ENCODE peak calls at places on chromosomes 1 and 21, in eight cellular contexts. One of them, this sample, is unnamed.

GRCh38 chr1:225812488-225813249 is 2.7 kb downstream of the EPHX1 start:
- DNase-seq in GM23338: no peak
- DNase-seq in fibroblast of lung: no peak
- DNase-seq in H9: no peak
- DNase-seq in right atrium auricular region: peak; percentile 57
- DNase-seq in neural progenitor cell: no peak
- DNase-seq in psoas muscle: no peak
- DNase-seq in tibial artery: no peak
- DNase-seq in this sample: no peak

GRCh38 chr1:93979718-93980319 is 70.6 kb upstream of the GCLM start:
- DNase-seq in tibial artery: no peak
- DNase-seq in psoas muscle: no peak
- DNase-seq in fibroblast of lung: peak; percentile 91
- DNase-seq in H9: no peak
- DNase-seq in right atrium auricular region: no peak
- DNase-seq in neural progenitor cell: no peak
- DNase-seq in GM23338: no peak
- DNase-seq in this sample: no peak

GRCh38 chr1:43550598-43551246 is 20.0 kb downstream of the PTPRF start:
- DNase-seq in psoas muscle: no peak
- DNase-seq in GM23338: peak; percentile 27
- DNase-seq in tibial artery: no peak
- DNase-seq in neural progenitor cell: no peak
- DNase-seq in H9: no peak
- DNase-seq in right atrium auricular region: no peak
- DNase-seq in fibroblast of lung: no peak
- DNase-seq in this sample: no peak

GRCh38 chr1:221736714-221737113 is 5.2 kb downstream of the DUSP10 start:
- DNase-seq in GM23338: no peak
- DNase-seq in H9: no peak
- DNase-seq in psoas muscle: peak; percentile 54
- DNase-seq in fibroblast of lung: no peak
- DNase-seq in right atrium auricular region: no peak
- DNase-seq in tibial artery: no peak
- DNase-seq in neural progenitor cell: no peak
- DNase-seq in this sample: no peak

GRCh38 chr1:228240411-228241240 is 32.8 kb downstream of the OBSCN start:
- DNase-seq in neural progenitor cell: no peak
- DNase-seq in GM23338: no peak
- DNase-seq in tibial artery: no peak
- DNase-seq in fibroblast of lung: no peak
- DNase-seq in psoas muscle: no peak
- DNase-seq in right atrium auricular region: no peak
- DNase-seq in H9: no peak
- DNase-seq in this sample: no peak

GRCh38 chr1:199616947-199617346 is 410.6 kb upstream of the NR5A2 start:
- DNase-seq in H9: no peak
- DNase-seq in neural progenitor cell: no peak
- DNase-seq in GM23338: no peak
- DNase-seq in tibial artery: no peak
- DNase-seq in fibroblast of lung: peak; percentile 6
- DNase-seq in right atrium auricular region: no peak
- DNase-seq in psoas muscle: no peak
- DNase-seq in this sample: no peak

GRCh38 chr1:93798301-93798700 is 80.7 kb downstream of the DNTTIP2 start:
- DNase-seq in tibial artery: no peak
- DNase-seq in right atrium auricular region: no peak
- DNase-seq in GM23338: no peak
- DNase-seq in neural progenitor cell: no peak
- DNase-seq in psoas muscle: no peak
- DNase-seq in fibroblast of lung: peak; percentile 93
- DNase-seq in H9: no peak
- DNase-seq in this sample: no peak

GRCh38 chr1:54604051-54604450 is 19.3 kb downstream of the FAM151A start:
- DNase-seq in psoas muscle: no peak
- DNase-seq in neural progenitor cell: no peak
- DNase-seq in GM23338: no peak
- DNase-seq in tibial artery: no peak
- DNase-seq in fibroblast of lung: no peak
- DNase-seq in H9: no peak
- DNase-seq in right atrium auricular region: no peak
- DNase-seq in this sample: no peak

GRCh38 chr1:180905927-180906326 is 6.8 kb upstream of the KIAA1614 start:
- DNase-seq in tibial artery: no peak
- DNase-seq in H9: no peak
- DNase-seq in neural progenitor cell: no peak
- DNase-seq in GM23338: no peak
- DNase-seq in right atrium auricular region: peak; percentile 7
- DNase-seq in fibroblast of lung: no peak
- DNase-seq in psoas muscle: no peak
- DNase-seq in this sample: no peak

GRCh38 chr1:118097622-118098348 is 87.2 kb downstream of the SPAG17 start:
- DNase-seq in psoas muscle: no peak
- DNase-seq in GM23338: no peak
- DNase-seq in right atrium auricular region: no peak
- DNase-seq in fibroblast of lung: peak; percentile 62
- DNase-seq in tibial artery: no peak
- DNase-seq in neural progenitor cell: no peak
- DNase-seq in H9: no peak
- DNase-seq in this sample: no peak

GRCh38 chr1:53501065-53502005 is 42.1 kb downstream of the DMRTB1 start:
- DNase-seq in psoas muscle: no peak
- DNase-seq in neural progenitor cell: no peak
- DNase-seq in GM23338: peak; percentile 40
- DNase-seq in H9: peak; percentile 53
- DNase-seq in right atrium auricular region: no peak
- DNase-seq in tibial artery: no peak
- DNase-seq in fibroblast of lung: no peak
- DNase-seq in this sample: no peak

GRCh38 chr1:165871311-165872067 is 44.1 kb downstream of the UCK2 start:
- DNase-seq in fibroblast of lung: peak; percentile 73
- DNase-seq in right atrium auricular region: no peak
- DNase-seq in GM23338: peak; percentile 75
- DNase-seq in psoas muscle: peak; percentile 29
- DNase-seq in H9: peak; percentile 72
- DNase-seq in tibial artery: no peak
- DNase-seq in neural progenitor cell: peak; percentile 16
- DNase-seq in this sample: no peak

GRCh38 chr1:214058071-214058470 is 70.3 kb downstream of the PROX1 start:
- DNase-seq in neural progenitor cell: no peak
- DNase-seq in H9: no peak
- DNase-seq in tibial artery: no peak
- DNase-seq in GM23338: no peak
- DNase-seq in psoas muscle: no peak
- DNase-seq in right atrium auricular region: no peak
- DNase-seq in fibroblast of lung: no peak
- DNase-seq in this sample: no peak

GRCh38 chr21:42829417-42829816 is 49.9 kb downstream of the WDR4 start:
- DNase-seq in neural progenitor cell: no peak
- DNase-seq in fibroblast of lung: no peak
- DNase-seq in GM23338: no peak
- DNase-seq in H9: no peak
- DNase-seq in tibial artery: no peak
- DNase-seq in psoas muscle: no peak
- DNase-seq in right atrium auricular region: no peak
- DNase-seq in this sample: peak; percentile 37

GRCh38 chr1:31400393-31400792 is 12.6 kb upstream of the SERINC2 start:
- DNase-seq in neural progenitor cell: no peak
- DNase-seq in GM23338: no peak
- DNase-seq in H9: no peak
- DNase-seq in right atrium auricular region: no peak
- DNase-seq in tibial artery: no peak
- DNase-seq in psoas muscle: no peak
- DNase-seq in fibroblast of lung: peak; percentile 45
- DNase-seq in this sample: no peak

GRCh38 chr1:67676946-67677345 is 8.1 kb upstream of the GADD45A start:
- DNase-seq in psoas muscle: no peak
- DNase-seq in H9: no peak
- DNase-seq in GM23338: no peak
- DNase-seq in right atrium auricular region: no peak
- DNase-seq in neural progenitor cell: no peak
- DNase-seq in tibial artery: no peak
- DNase-seq in fibroblast of lung: no peak
- DNase-seq in this sample: no peak

GRCh38 chr1:28926629-28927441 is 12.5 kb downstream of the EPB41 start:
- DNase-seq in psoas muscle: no peak
- DNase-seq in fibroblast of lung: no peak
- DNase-seq in neural progenitor cell: peak; percentile 23
- DNase-seq in H9: no peak
- DNase-seq in tibial artery: no peak
- DNase-seq in GM23338: peak; percentile 16
- DNase-seq in right atrium auricular region: no peak
- DNase-seq in this sample: no peak

DNA sequence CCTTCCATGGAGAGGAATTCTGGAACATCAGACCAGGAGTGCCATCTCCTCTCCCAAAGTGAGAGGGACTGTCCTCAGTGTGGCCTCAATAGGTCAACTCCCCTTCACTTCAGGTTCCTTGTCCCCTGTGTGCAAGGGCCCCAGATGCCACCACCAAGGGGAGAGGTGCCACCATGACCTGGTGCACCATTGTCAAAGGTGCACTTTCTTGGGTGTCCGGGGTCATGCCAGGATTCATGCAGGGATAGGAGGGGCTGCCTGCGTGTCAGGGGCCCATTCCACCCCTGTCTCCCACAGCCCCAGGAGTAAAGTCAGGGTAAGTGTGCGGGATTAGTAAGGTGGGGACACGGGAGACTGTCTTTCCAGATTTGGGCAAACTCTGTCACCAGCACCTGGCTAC is 21.4 kb upstream of the EPHA2 start:
- DNase-seq in right atrium auricular region: no peak
- DNase-seq in tibial artery: no peak
- DNase-seq in psoas muscle: no peak
- DNase-seq in H9: no peak
- DNase-seq in neural progenitor cell: no peak
- DNase-seq in GM23338: no peak
- DNase-seq in fibroblast of lung: no peak
- DNase-seq in this sample: no peak
- H3K4me1 ChIP-seq in right atrium auricular region: peaks cover 61% of the 10 kb centered on the region
- H3K4me1 ChIP-seq in tibial artery: peaks cover 13% of the 10 kb centered on the region
- H3K4me1 ChIP-seq in psoas muscle: peaks cover 11% of the 10 kb centered on the region
- H3K4me1 ChIP-seq in H9: no peaks in the 10 kb centered on the region
- H3K4me1 ChIP-seq in neural progenitor cell: peaks cover 44% of the 10 kb centered on the region
- H3K4me1 ChIP-seq in GM23338: peaks cover 8% of the 10 kb centered on the region
- H3K4me1 ChIP-seq in fibroblast of lung: peaks cover 62% of the 10 kb centered on the region
- H3K4me1 ChIP-seq in this sample: peaks cover 75% of the 10 kb centered on the region

DNA sequence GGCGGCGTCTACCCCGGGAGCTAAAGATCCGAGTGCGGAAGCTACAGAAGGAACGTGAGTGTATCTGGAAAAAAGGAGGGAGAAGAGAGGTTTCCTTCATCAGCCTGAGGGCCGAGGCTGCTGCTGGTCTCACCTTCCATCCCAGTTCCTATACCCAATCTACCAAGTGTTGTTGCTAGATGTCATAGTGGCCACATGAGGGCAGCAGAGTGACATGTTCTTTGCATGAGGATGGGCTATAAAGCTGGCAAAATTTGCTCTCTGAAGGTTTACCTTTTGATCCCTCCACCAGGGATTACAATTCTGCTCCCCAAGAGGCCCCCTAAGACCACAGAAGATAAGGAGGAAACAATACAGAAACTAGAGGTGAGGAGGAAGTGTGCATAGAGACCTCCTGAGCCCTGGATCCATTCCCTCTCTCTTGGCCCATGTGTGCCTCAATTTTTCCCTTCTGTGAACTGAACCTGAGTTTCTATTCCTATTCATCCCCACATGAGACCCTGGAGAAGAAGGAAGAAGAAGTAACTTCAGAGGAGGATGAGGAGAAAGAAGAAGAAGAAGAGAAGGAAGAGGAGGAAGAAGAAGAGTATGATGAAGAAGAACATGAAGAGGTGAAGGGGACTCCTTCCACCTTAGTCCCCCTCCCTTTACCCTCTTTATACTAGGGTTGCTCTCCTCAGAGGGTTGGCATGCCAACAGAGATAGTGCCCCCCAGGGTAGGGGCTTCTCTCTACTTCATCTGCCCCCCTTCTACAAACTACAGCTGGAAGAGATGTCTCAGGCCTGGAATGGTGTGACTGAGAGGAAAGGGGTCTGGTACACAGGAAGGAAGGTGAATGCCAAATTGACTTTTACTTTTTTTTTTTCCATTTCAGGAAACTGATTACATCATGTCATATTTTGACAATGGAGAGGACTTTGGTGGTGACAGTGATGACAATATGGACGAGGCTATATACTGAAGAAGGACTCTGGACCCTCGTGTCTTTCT is 13.3 kb downstream of the POLR3GL start:
- DNase-seq in H9: peak; percentile 79
- DNase-seq in psoas muscle: peak; percentile 63
- DNase-seq in tibial artery: peak; percentile 85
- DNase-seq in neural progenitor cell: peak; percentile 86
- DNase-seq in GM23338: peak; percentile 92
- DNase-seq in fibroblast of lung: peak; percentile 80
- DNase-seq in right atrium auricular region: peak; percentile 87
- DNase-seq in this sample: peak; percentile 91
- H3K4me1 ChIP-seq in H9: peaks cover 7% of the 10 kb centered on the region
- H3K4me1 ChIP-seq in psoas muscle: peaks cover 52% of the 10 kb centered on the region
- H3K4me1 ChIP-seq in tibial artery: no peaks in the 10 kb centered on the region
- H3K4me1 ChIP-seq in neural progenitor cell: peaks cover 11% of the 10 kb centered on the region
- H3K4me1 ChIP-seq in GM23338: peaks cover 17% of the 10 kb centered on the region
- H3K4me1 ChIP-seq in fibroblast of lung: peaks cover 21% of the 10 kb centered on the region
- H3K4me1 ChIP-seq in right atrium auricular region: peaks cover 55% of the 10 kb centered on the region
- H3K4me1 ChIP-seq in this sample: peaks cover 41% of the 10 kb centered on the region

GRCh38 chr1:35443768-35444518 is 113.3 kb downstream of the KIAA0319L start:
- DNase-seq in psoas muscle: no peak
- DNase-seq in neural progenitor cell: peak; percentile 26
- DNase-seq in right atrium auricular region: no peak
- DNase-seq in GM23338: peak; percentile 50
- DNase-seq in fibroblast of lung: no peak
- DNase-seq in tibial artery: no peak
- DNase-seq in H9: peak; percentile 43
- DNase-seq in this sample: no peak
- H3K4me1 ChIP-seq in psoas muscle: no peaks in the 10 kb centered on the region
- H3K4me1 ChIP-seq in neural progenitor cell: no peaks in the 10 kb centered on the region
- H3K4me1 ChIP-seq in right atrium auricular region: peaks cover 8% of the 10 kb centered on the region
- H3K4me1 ChIP-seq in GM23338: no peaks in the 10 kb centered on the region
- H3K4me1 ChIP-seq in fibroblast of lung: peaks cover 10% of the 10 kb centered on the region
- H3K4me1 ChIP-seq in tibial artery: no peaks in the 10 kb centered on the region
- H3K4me1 ChIP-seq in H9: no peaks in the 10 kb centered on the region
- H3K4me1 ChIP-seq in this sample: no peaks in the 10 kb centered on the region

GRCh38 chr1:40982721-40983120 is 3.2 kb downstream of the CTPS1 start:
- DNase-seq in tibial artery: no peak
- DNase-seq in fibroblast of lung: peak; percentile 47
- DNase-seq in right atrium auricular region: no peak
- DNase-seq in H9: no peak
- DNase-seq in GM23338: no peak
- DNase-seq in psoas muscle: no peak
- DNase-seq in neural progenitor cell: no peak
- DNase-seq in this sample: no peak
- H3K4me1 ChIP-seq in tibial artery: no peaks in the 10 kb centered on the region
- H3K4me1 ChIP-seq in fibroblast of lung: peaks cover 14% of the 10 kb centered on the region
- H3K4me1 ChIP-seq in right atrium auricular region: peaks cover 35% of the 10 kb centered on the region
- H3K4me1 ChIP-seq in H9: peaks cover 6% of the 10 kb centered on the region
- H3K4me1 ChIP-seq in GM23338: peaks cover 23% of the 10 kb centered on the region
- H3K4me1 ChIP-seq in psoas muscle: peaks cover 13% of the 10 kb centered on the region
- H3K4me1 ChIP-seq in neural progenitor cell: peaks cover 16% of the 10 kb centered on the region
- H3K4me1 ChIP-seq in this sample: peaks cover 72% of the 10 kb centered on the region

DNA sequence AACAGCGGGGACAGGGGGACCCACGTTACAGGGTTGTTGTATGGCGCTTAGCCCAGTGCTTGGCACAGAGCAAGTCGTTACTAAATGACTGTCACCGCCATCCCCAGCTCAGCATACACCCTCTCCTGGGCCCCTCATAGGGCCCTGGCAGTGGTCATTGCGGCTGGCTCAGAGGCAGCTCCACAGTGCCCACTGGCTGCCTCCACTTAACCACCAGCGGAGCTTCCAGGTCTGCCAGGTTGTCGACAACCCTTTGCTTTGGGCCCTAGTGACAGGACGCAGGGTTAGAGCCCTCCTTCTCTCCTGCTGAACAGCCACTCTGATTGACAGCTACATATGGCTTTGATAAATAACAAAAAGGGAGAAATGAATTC is 4.7 kb downstream of the EFHD2 start:
- DNase-seq in H9: no peak
- DNase-seq in neural progenitor cell: no peak
- DNase-seq in fibroblast of lung: no peak
- DNase-seq in GM23338: no peak
- DNase-seq in right atrium auricular region: no peak
- DNase-seq in tibial artery: no peak
- DNase-seq in psoas muscle: no peak
- DNase-seq in this sample: no peak
- H3K4me1 ChIP-seq in H9: no peaks in the 10 kb centered on the region
- H3K4me1 ChIP-seq in neural progenitor cell: no peaks in the 10 kb centered on the region
- H3K4me1 ChIP-seq in fibroblast of lung: peaks cover 24% of the 10 kb centered on the region
- H3K4me1 ChIP-seq in GM23338: no peaks in the 10 kb centered on the region
- H3K4me1 ChIP-seq in right atrium auricular region: peaks cover 78% of the 10 kb centered on the region
- H3K4me1 ChIP-seq in tibial artery: no peaks in the 10 kb centered on the region
- H3K4me1 ChIP-seq in psoas muscle: no peaks in the 10 kb centered on the region
- H3K4me1 ChIP-seq in this sample: peaks cover 73% of the 10 kb centered on the region